ENCODE peak calls at places on chromosomes 7 and 10, in six cellular contexts. Z is left ventricle myocardium inferior, Q is T-cell, G is Panc1, P is DND-41, A is HuH-7.5. W is an unnamed sample.

GRCh38 chr7:14836571-14837189 is 65.9 kb downstream of the DGKB start:
- DNase-seq in Z (peak; percentile 43), G (peak; percentile 7), P (no peak), Q (no peak), A (no peak), W (no peak)

GRCh38 chr10:79239275-79239779 is 107.9 kb upstream of the PPIF start:
- DNase-seq in Z (peak; percentile 36), G (no peak), Q (no peak), A (no peak), P (no peak), W (no peak)

GRCh38 chr10:11896549-11897200 is 73.5 kb downstream of the PROSER2 start:
- DNase-seq in P (no peak), A (no peak), Z (no peak), G (no peak), Q (no peak), W (no peak)

GRCh38 chr10:9957352-9957751 is 1060.3 kb upstream of the CELF2 start:
- DNase-seq in A (no peak), G (no peak), P (no peak), Z (no peak), Q (no peak), W (no peak)

GRCh38 chr10:119803264-119803663 is 69.4 kb downstream of the MCMBP start:
- DNase-seq in G (no peak), Z (no peak), Q (no peak), A (no peak), P (no peak), W (no peak)

GRCh38 chr7:136652635-136653370 is 215.6 kb upstream of the CHRM2 start:
- DNase-seq in P (no peak), G (no peak), Z (no peak), Q (no peak), A (no peak), W (no peak)

GRCh38 chr7:879093-879492 is 2.7 kb downstream of the GET4 start:
- DNase-seq in A (no peak), Z (no peak), Q (no peak), P (no peak), G (no peak), W (no peak)

GRCh38 chr7:34928052-34928451 is 109.2 kb downstream of the DPY19L1 start:
- DNase-seq in Q (peak; percentile 4), G (peak; percentile 10), A (peak; percentile 12), Z (no peak), P (peak; percentile 38), W (no peak)

GRCh38 chr10:72564596-72564995 is 61.3 kb downstream of the MICU1 start:
- DNase-seq in Q (no peak), P (no peak), A (no peak), Z (no peak), G (no peak), W (no peak)

GRCh38 chr10:110219884-110220283 is 12.5 kb downstream of the MXI1 start:
- DNase-seq in Z (no peak), G (no peak), Q (no peak), A (no peak), P (no peak), W (no peak)

GRCh38 chr7:98584830-98585229 is 32.3 kb upstream of the NPTX2 start:
- DNase-seq in G (no peak), P (no peak), Q (no peak), Z (no peak), A (no peak), W (no peak)

GRCh38 chr7:141114141-141114664 is 40.3 kb downstream of the TMEM178B start:
- DNase-seq in Z (no peak), A (no peak), G (no peak), P (no peak), Q (no peak), W (no peak)

GRCh38 chr10:71077143-71077581 is 135.2 kb upstream of the UNC5B start:
- DNase-seq in A (no peak), Z (no peak), G (no peak), Q (no peak), P (no peak), W (peak; percentile 5)

GRCh38 chr7:108385834-108386422 is 70.3 kb downstream of the NRCAM start:
- DNase-seq in A (no peak), P (no peak), G (no peak), Z (no peak), Q (no peak), W (no peak)

GRCh38 chr7:148994576-148994975 is 33.7 kb downstream of the PDIA4 start:
- DNase-seq in P (no peak), G (no peak), Q (no peak), Z (no peak), A (no peak), W (no peak)

GRCh38 chr10:77673086-77673485 is 35.5 kb upstream of the KCNMA1 start:
- DNase-seq in P (no peak), Z (no peak), G (no peak), A (no peak), Q (no peak), W (no peak)

W was measured in 8988T.